ENCODE peak calls at places on chromosomes 6 and 20, in ten cellular contexts. One of them, this sample, is unnamed. For H3K4me1, the result is how much of the 10 kb centered on the place peaks cover.

GRCh38 chr6:139588076-139588639 is 213.7 kb upstream of the CITED2 start:
- DNase-seq in mucosa of descending colon: peak
- DNase-seq in PC-3: peak
- DNase-seq in upper lobe of left lung: no peak
- DNase-seq in heart left ventricle: no peak
- DNase-seq in A673: peak
- DNase-seq in lung: peak
- DNase-seq in HCT116: peak
- DNase-seq in IMR-90: peak
- DNase-seq in colonic mucosa: peak
- DNase-seq in this sample: peak

GRCh38 chr6:158642097-158642601 is 2.4 kb downstream of the DYNLT1 start:
- DNase-seq in mucosa of descending colon: no peak
- DNase-seq in PC-3: peak
- DNase-seq in upper lobe of left lung: no peak
- DNase-seq in heart left ventricle: peak
- DNase-seq in A673: no peak
- DNase-seq in lung: peak
- DNase-seq in HCT116: no peak
- DNase-seq in IMR-90: peak
- DNase-seq in colonic mucosa: peak
- DNase-seq in this sample: no peak

GRCh38 chr6:156058356-156058755 is 602.7 kb upstream of the NOX3 start:
- DNase-seq in mucosa of descending colon: no peak
- DNase-seq in PC-3: no peak
- DNase-seq in upper lobe of left lung: peak
- DNase-seq in heart left ventricle: no peak
- DNase-seq in A673: no peak
- DNase-seq in lung: no peak
- DNase-seq in HCT116: no peak
- DNase-seq in IMR-90: no peak
- DNase-seq in colonic mucosa: no peak
- DNase-seq in this sample: no peak

GRCh38 chr20:63532449-63532971 is 4.7 kb downstream of the PTK6 start:
- DNase-seq in mucosa of descending colon: peak
- DNase-seq in PC-3: no peak
- DNase-seq in upper lobe of left lung: peak
- DNase-seq in heart left ventricle: peak
- DNase-seq in A673: no peak
- DNase-seq in lung: no peak
- DNase-seq in HCT116: no peak
- DNase-seq in IMR-90: no peak
- DNase-seq in colonic mucosa: peak
- DNase-seq in this sample: no peak

GRCh38 chr20:58650181-58650775 is 805 bp upstream of the STX16 start:
- DNase-seq in mucosa of descending colon: peak
- DNase-seq in PC-3: no peak
- DNase-seq in upper lobe of left lung: peak
- DNase-seq in heart left ventricle: peak
- DNase-seq in A673: no peak
- DNase-seq in lung: no peak
- DNase-seq in HCT116: no peak
- DNase-seq in IMR-90: no peak
- DNase-seq in colonic mucosa: peak
- DNase-seq in this sample: no peak

GRCh38 chr20:10558635-10559187 is 115.1 kb downstream of the JAG1 start:
- DNase-seq in mucosa of descending colon: no peak
- DNase-seq in PC-3: peak
- DNase-seq in upper lobe of left lung: no peak
- DNase-seq in heart left ventricle: no peak
- DNase-seq in A673: no peak
- DNase-seq in lung: no peak
- DNase-seq in HCT116: no peak
- DNase-seq in IMR-90: peak
- DNase-seq in colonic mucosa: no peak
- DNase-seq in this sample: no peak

GRCh38 chr6:117440558-117441525 is 15.1 kb upstream of the ROS1 start:
- DNase-seq in mucosa of descending colon: no peak
- DNase-seq in PC-3: peak
- DNase-seq in upper lobe of left lung: no peak
- DNase-seq in heart left ventricle: no peak
- DNase-seq in A673: no peak
- DNase-seq in lung: no peak
- DNase-seq in HCT116: no peak
- DNase-seq in IMR-90: peak
- DNase-seq in colonic mucosa: no peak
- DNase-seq in this sample: no peak

GRCh38 chr20:37880726-37881591 is 22.0 kb upstream of the VSTM2L start:
- DNase-seq in mucosa of descending colon: no peak
- DNase-seq in PC-3: peak
- DNase-seq in upper lobe of left lung: peak
- DNase-seq in heart left ventricle: peak
- DNase-seq in A673: peak
- DNase-seq in lung: peak
- DNase-seq in HCT116: no peak
- DNase-seq in IMR-90: no peak
- DNase-seq in colonic mucosa: no peak
- DNase-seq in this sample: no peak

GRCh38 chr6:32178547-32179440 is 589 bp downstream of the RNF5 start:
- DNase-seq in mucosa of descending colon: no peak
- DNase-seq in PC-3: no peak
- DNase-seq in upper lobe of left lung: peak
- DNase-seq in heart left ventricle: no peak
- DNase-seq in A673: no peak
- DNase-seq in lung: no peak
- DNase-seq in HCT116: no peak
- DNase-seq in IMR-90: no peak
- DNase-seq in colonic mucosa: no peak
- DNase-seq in this sample: no peak

GRCh38 chr6:32086661-32087573 is 22.2 kb downstream of the TNXB start:
- DNase-seq in mucosa of descending colon: no peak
- DNase-seq in PC-3: peak
- DNase-seq in upper lobe of left lung: peak
- DNase-seq in heart left ventricle: no peak
- DNase-seq in A673: peak
- DNase-seq in lung: no peak
- DNase-seq in HCT116: no peak
- DNase-seq in IMR-90: peak
- DNase-seq in colonic mucosa: no peak
- DNase-seq in this sample: no peak

GRCh38 chr20:63394069-63394468 is 32.9 kb upstream of the CHRNA4 start:
- DNase-seq in mucosa of descending colon: no peak
- DNase-seq in PC-3: peak
- DNase-seq in upper lobe of left lung: peak
- DNase-seq in heart left ventricle: no peak
- DNase-seq in A673: peak
- DNase-seq in lung: no peak
- DNase-seq in HCT116: no peak
- DNase-seq in IMR-90: no peak
- DNase-seq in colonic mucosa: no peak
- DNase-seq in this sample: no peak

GRCh38 chr6:125245109-125245508 is 56.7 kb downstream of the HDDC2 start:
- DNase-seq in mucosa of descending colon: no peak
- DNase-seq in PC-3: no peak
- DNase-seq in upper lobe of left lung: no peak
- DNase-seq in heart left ventricle: no peak
- DNase-seq in A673: no peak
- DNase-seq in lung: no peak
- DNase-seq in HCT116: no peak
- DNase-seq in IMR-90: no peak
- DNase-seq in colonic mucosa: no peak
- DNase-seq in this sample: no peak
- H3K4me1 ChIP-seq in mucosa of descending colon: under half
- H3K4me1 ChIP-seq in PC-3: under half
- H3K4me1 ChIP-seq in upper lobe of left lung: under half
- H3K4me1 ChIP-seq in heart left ventricle: under half
- H3K4me1 ChIP-seq in A673: under half
- H3K4me1 ChIP-seq in lung: under half
- H3K4me1 ChIP-seq in HCT116: under half
- H3K4me1 ChIP-seq in IMR-90: under half
- H3K4me1 ChIP-seq in colonic mucosa: under half
- H3K4me1 ChIP-seq in this sample: under half

GRCh38 chr20:13995086-13995665 is at the start of gene MACROD2:
- DNase-seq in mucosa of descending colon: peak
- DNase-seq in PC-3: peak
- DNase-seq in upper lobe of left lung: peak
- DNase-seq in heart left ventricle: peak
- DNase-seq in A673: peak
- DNase-seq in lung: peak
- DNase-seq in HCT116: peak
- DNase-seq in IMR-90: peak
- DNase-seq in colonic mucosa: peak
- DNase-seq in this sample: peak

GRCh38 chr20:13991311-13991710 is 897 bp upstream of the SEL1L2 start:
- DNase-seq in mucosa of descending colon: no peak
- DNase-seq in PC-3: no peak
- DNase-seq in upper lobe of left lung: no peak
- DNase-seq in heart left ventricle: no peak
- DNase-seq in A673: no peak
- DNase-seq in lung: no peak
- DNase-seq in HCT116: no peak
- DNase-seq in IMR-90: no peak
- DNase-seq in colonic mucosa: no peak
- DNase-seq in this sample: no peak

GRCh38 chr20:13995841-13996240 is 525 bp downstream of the MACROD2 start:
- DNase-seq in mucosa of descending colon: peak
- DNase-seq in PC-3: peak
- DNase-seq in upper lobe of left lung: peak
- DNase-seq in heart left ventricle: peak
- DNase-seq in A673: peak
- DNase-seq in lung: peak
- DNase-seq in HCT116: no peak
- DNase-seq in IMR-90: no peak
- DNase-seq in colonic mucosa: peak
- DNase-seq in this sample: peak

GRCh38 chr20:13996265-13996664 is 949 bp downstream of the MACROD2 start:
- DNase-seq in mucosa of descending colon: no peak
- DNase-seq in PC-3: peak
- DNase-seq in upper lobe of left lung: no peak
- DNase-seq in heart left ventricle: no peak
- DNase-seq in A673: peak
- DNase-seq in lung: no peak
- DNase-seq in HCT116: no peak
- DNase-seq in IMR-90: no peak
- DNase-seq in colonic mucosa: peak
- DNase-seq in this sample: no peak

GRCh38 chr20:13990465-13990864 is at the start of gene SEL1L2:
- DNase-seq in mucosa of descending colon: no peak
- DNase-seq in PC-3: no peak
- DNase-seq in upper lobe of left lung: no peak
- DNase-seq in heart left ventricle: no peak
- DNase-seq in A673: no peak
- DNase-seq in lung: no peak
- DNase-seq in HCT116: no peak
- DNase-seq in IMR-90: no peak
- DNase-seq in colonic mucosa: no peak
- DNase-seq in this sample: no peak
- H3K4me3 ChIP-seq in mucosa of descending colon: no peak
- H3K4me3 ChIP-seq in PC-3: no peak
- H3K4me3 ChIP-seq in upper lobe of left lung: no peak
- H3K4me3 ChIP-seq in heart left ventricle: no peak
- H3K4me3 ChIP-seq in A673: no peak
- H3K4me3 ChIP-seq in lung: no peak
- H3K4me3 ChIP-seq in HCT116: no peak
- H3K4me3 ChIP-seq in IMR-90: no peak
- H3K4me3 ChIP-seq in colonic mucosa: no peak
- H3K4me3 ChIP-seq in this sample: no peak

GRCh38 chr6:72709436-72709835 is 87.6 kb downstream of the KCNQ5 start:
- DNase-seq in mucosa of descending colon: no peak
- DNase-seq in PC-3: no peak
- DNase-seq in upper lobe of left lung: no peak
- DNase-seq in heart left ventricle: no peak
- DNase-seq in A673: no peak
- DNase-seq in lung: no peak
- DNase-seq in HCT116: no peak
- DNase-seq in IMR-90: no peak
- DNase-seq in colonic mucosa: no peak
- DNase-seq in this sample: no peak

GRCh38 chr6:72702421-72702820 is 80.6 kb downstream of the KCNQ5 start:
- DNase-seq in mucosa of descending colon: no peak
- DNase-seq in PC-3: no peak
- DNase-seq in upper lobe of left lung: no peak
- DNase-seq in heart left ventricle: no peak
- DNase-seq in A673: no peak
- DNase-seq in lung: no peak
- DNase-seq in HCT116: no peak
- DNase-seq in IMR-90: no peak
- DNase-seq in colonic mucosa: no peak
- DNase-seq in this sample: no peak

GRCh38 chr6:72699142-72699541 is 77.3 kb downstream of the KCNQ5 start:
- DNase-seq in mucosa of descending colon: no peak
- DNase-seq in PC-3: peak
- DNase-seq in upper lobe of left lung: no peak
- DNase-seq in heart left ventricle: no peak
- DNase-seq in A673: no peak
- DNase-seq in lung: no peak
- DNase-seq in HCT116: no peak
- DNase-seq in IMR-90: no peak
- DNase-seq in colonic mucosa: no peak
- DNase-seq in this sample: no peak

GRCh38 chr6:72703093-72703492 is 81.2 kb downstream of the KCNQ5 start:
- DNase-seq in mucosa of descending colon: no peak
- DNase-seq in PC-3: no peak
- DNase-seq in upper lobe of left lung: no peak
- DNase-seq in heart left ventricle: no peak
- DNase-seq in A673: no peak
- DNase-seq in lung: no peak
- DNase-seq in HCT116: no peak
- DNase-seq in IMR-90: no peak
- DNase-seq in colonic mucosa: no peak
- DNase-seq in this sample: no peak

DNA sequence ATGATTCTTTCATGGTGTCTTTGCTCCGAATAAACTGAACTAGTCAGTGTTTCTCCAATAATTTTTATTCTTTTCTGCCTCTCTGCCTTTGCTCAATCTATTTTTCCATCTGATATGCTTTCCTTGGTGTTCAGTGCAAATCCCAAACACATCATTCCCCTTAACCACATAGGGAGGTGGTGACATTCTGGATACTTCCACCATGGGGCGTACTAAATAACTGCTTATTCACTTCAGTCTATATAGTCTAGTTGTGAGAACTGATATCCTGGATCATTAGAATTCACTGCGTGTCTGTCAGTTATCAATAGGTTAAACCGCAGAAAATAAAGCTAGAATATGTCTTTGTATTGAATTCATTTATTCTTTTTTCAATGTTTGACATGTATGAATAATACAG is 83.1 kb downstream of the KCNQ5 start:
- DNase-seq in mucosa of descending colon: no peak
- DNase-seq in PC-3: peak
- DNase-seq in upper lobe of left lung: no peak
- DNase-seq in heart left ventricle: no peak
- DNase-seq in A673: peak
- DNase-seq in lung: no peak
- DNase-seq in HCT116: no peak
- DNase-seq in IMR-90: no peak
- DNase-seq in colonic mucosa: no peak
- DNase-seq in this sample: peak
- TF ChIP-seq CTCF in mucosa of descending colon: no peak
- TF ChIP-seq CTCF in PC-3: peak
- TF ChIP-seq CTCF in upper lobe of left lung: no peak
- TF ChIP-seq CTCF in heart left ventricle: no peak
- TF ChIP-seq CTCF in A673: peak
- TF ChIP-seq CTCF in lung: no peak
- TF ChIP-seq CTCF in HCT116: peak
- TF ChIP-seq CTCF in IMR-90: no peak
- TF ChIP-seq CTCF in colonic mucosa: no peak
- TF ChIP-seq CTCF in this sample: no peak

GRCh38 chr6:84151669-84152068 is 75.8 kb downstream of the CEP162 start:
- DNase-seq in mucosa of descending colon: no peak
- DNase-seq in PC-3: no peak
- DNase-seq in upper lobe of left lung: no peak
- DNase-seq in heart left ventricle: no peak
- DNase-seq in A673: no peak
- DNase-seq in lung: no peak
- DNase-seq in HCT116: no peak
- DNase-seq in IMR-90: no peak
- DNase-seq in colonic mucosa: no peak
- DNase-seq in this sample: no peak
- H3K4me1 ChIP-seq in mucosa of descending colon: under half
- H3K4me1 ChIP-seq in PC-3: under half
- H3K4me1 ChIP-seq in upper lobe of left lung: under half
- H3K4me1 ChIP-seq in heart left ventricle: under half
- H3K4me1 ChIP-seq in A673: under half
- H3K4me1 ChIP-seq in lung: under half
- H3K4me1 ChIP-seq in HCT116: under half
- H3K4me1 ChIP-seq in IMR-90: under half
- H3K4me1 ChIP-seq in colonic mucosa: under half
- H3K4me1 ChIP-seq in this sample: under half

This sample was measured in Caco-2.